ENCODE peak calls at places on chromosomes 1 and 21, in four cellular contexts. Q is GM23338; O is NCI-H2029 treated with DMSO at 0.1 percent for 48 hours; P is stimulated activated CD4-positive, alpha-beta T cell treated with anti-CD3 and anti-CD28 coated beads, Interleukin-1b, Interleukin-23, amount 100 ng/mL, for 4 hours. R is an unnamed sample.

GRCh38 chr1:70910013-70910412 is 137.6 kb downstream of the PTGER3 start:
- DNase-seq in Q (no peak), O (no peak), P (no peak), R (no peak)

GRCh38 chr1:180500689-180501088 is 1.7 kb downstream of the ACBD6 start:
- DNase-seq in Q (no peak), P (no peak), O (no peak), R (no peak)

GRCh38 chr1:85933901-85934300 is 222.7 kb downstream of the COL24A1 start:
- DNase-seq in P (no peak), Q (no peak), O (no peak), R (no peak)

GRCh38 chr21:38289697-38290096 is 32.9 kb downstream of the KCNJ15 start:
- DNase-seq in Q (no peak), P (no peak), O (no peak), R (no peak)

GRCh38 chr1:215911406-215911968 is 344.4 kb downstream of the KCTD3 start:
- DNase-seq in O (no peak), P (no peak), Q (no peak), R (no peak)

GRCh38 chr1:93061895-93062792 is 16.9 kb upstream of the MTF2 start:
- DNase-seq in P (no peak), Q (peak; percentile 81), O (no peak), R (no peak)

GRCh38 chr1:91015358-91015780 is 6.5 kb downstream of the ZNF644 start:
- DNase-seq in O (no peak), P (no peak), Q (no peak), R (no peak)

GRCh38 chr1:9595156-9595967 is 6.7 kb downstream of the TMEM201 start:
- DNase-seq in P (no peak), O (no peak), Q (no peak), R (no peak)

GRCh38 chr1:91557039-91557690 is 56.5 kb downstream of the CDC7 start:
- DNase-seq in Q (no peak), P (no peak), O (no peak), R (no peak)

GRCh38 chr1:248820041-248820585 is 5.6 kb downstream of the SH3BP5L start:
- DNase-seq in Q (no peak), O (no peak), P (no peak), R (no peak)

GRCh38 chr21:35988396-35989140 is 71.8 kb downstream of the SETD4 start:
- DNase-seq in Q (no peak), P (no peak), O (no peak), R (no peak)

GRCh38 chr1:207579436-207579799 is 65.5 kb upstream of the CR1L start:
- DNase-seq in Q (peak; percentile 95), O (peak; percentile 1), P (no peak), R (peak; percentile 18)